ENCODE peak calls at places on chromosomes 3 and 15, in nine cellular contexts. G, T, O, J, U, S, P, H and Y are unnamed samples.

GRCh38 chr3:107690522-107691138 is 167.9 kb downstream of the BBX start:
- DNase-seq in G (no peak), T (no peak), O (no peak), J (no peak), U (no peak), S (peak; percentile 56), P (no peak), H (no peak), Y (no peak)

GRCh38 chr15:60580650-60581415 is 101.9 kb upstream of the ICE2 start:
- DNase-seq in G (no peak), T (no peak), O (no peak), J (no peak), U (no peak), S (no peak), P (no peak), H (no peak), Y (no peak)

GRCh38 chr3:67653425-67654098 is 850 bp downstream of the SUCLG2 start:
- DNase-seq in G (no peak), T (no peak), O (no peak), J (no peak), U (no peak), S (no peak), P (no peak), H (no peak), Y (no peak)

GRCh38 chr3:119240101-119240581 is 537 bp downstream of the B4GALT4 start:
- DNase-seq in G (no peak), T (peak; percentile 36), O (no peak), J (peak; percentile 79), U (no peak), S (no peak), P (no peak), H (no peak), Y (no peak)

GRCh38 chr3:14366233-14366632 is 36.2 kb upstream of the SLC6A6 start:
- DNase-seq in G (no peak), T (no peak), O (no peak), J (no peak), U (no peak), S (no peak), P (no peak), H (no peak), Y (no peak)

GRCh38 chr3:110384601-110385000 is 687.0 kb upstream of the NECTIN3 start:
- DNase-seq in G (no peak), T (no peak), O (no peak), J (no peak), U (peak; percentile 50), S (peak; percentile 36), P (no peak), H (no peak), Y (no peak)

GRCh38 chr3:45988804-45989203 is 6.8 kb downstream of the FYCO1 start:
- DNase-seq in G (no peak), T (no peak), O (no peak), J (no peak), U (peak; percentile 48), S (peak; percentile 38), P (no peak), H (no peak), Y (no peak)

GRCh38 chr3:37945803-37946530 is 44.6 kb upstream of the VILL start:
- DNase-seq in G (no peak), T (no peak), O (no peak), J (no peak), U (peak; percentile 44), S (no peak), P (no peak), H (no peak), Y (no peak)

GRCh38 chr3:31275583-31275982 is 257.1 kb upstream of the STT3B start:
- DNase-seq in G (no peak), T (no peak), O (no peak), J (no peak), U (no peak), S (no peak), P (no peak), H (no peak), Y (no peak)

GRCh38 chr15:65576669-65577068 is 34.3 kb downstream of the INTS14 start:
- DNase-seq in G (no peak), T (no peak), O (no peak), J (no peak), U (peak; percentile 27), S (no peak), P (no peak), H (no peak), Y (no peak)

GRCh38 chr3:108744762-108745161 is 12.4 kb downstream of the RETNLB start:
- DNase-seq in G (no peak), T (no peak), O (no peak), J (no peak), U (no peak), S (no peak), P (no peak), H (no peak), Y (no peak)

GRCh38 chr3:69085543-69086132 is 901 bp downstream of the ARL6IP5 start:
- DNase-seq in G (no peak), T (no peak), O (no peak), J (peak; percentile 73), U (no peak), S (no peak), P (no peak), H (peak; percentile 50), Y (no peak)

GRCh38 chr3:177199206-177199765 is 2.0 kb upstream of the TBL1XR1 start:
- DNase-seq in G (no peak), T (no peak), O (no peak), J (no peak), U (no peak), S (no peak), P (no peak), H (no peak), Y (no peak)

GRCh38 chr3:8887435-8888295 is 75.6 kb downstream of the RAD18 start:
- DNase-seq in G (no peak), T (no peak), O (no peak), J (no peak), U (no peak), S (no peak), P (no peak), H (no peak), Y (no peak)

GRCh38 chr3:60514866-60515265 is 736.4 kb downstream of the FHIT start:
- DNase-seq in G (no peak), T (no peak), O (no peak), J (no peak), U (no peak), S (no peak), P (no peak), H (no peak), Y (no peak)

GRCh38 chr3:97949110-97949485 is 23.1 kb downstream of the RIOX2 start:
- DNase-seq in G (no peak), T (no peak), O (no peak), J (no peak), U (no peak), S (no peak), P (no peak), H (no peak), Y (no peak)

GRCh38 chr3:57060089-57060829 is at the start of gene SPATA12:
- DNase-seq in G (peak; percentile 91), T (peak; percentile 20), O (peak; percentile 11), J (peak; percentile 92), U (peak; percentile 37), S (peak; percentile 68), P (peak; percentile 13), H (peak; percentile 33), Y (no peak)

GRCh38 chr3:46503194-46503924 is 5.6 kb downstream of the RTP3 start:
- DNase-seq in G (no peak), T (no peak), O (no peak), J (no peak), U (no peak), S (no peak), P (no peak), H (no peak), Y (no peak)

GRCh38 chr15:67691450-67691849 is 133.9 kb upstream of the SKOR1 start:
- DNase-seq in G (no peak), T (no peak), O (no peak), J (no peak), U (no peak), S (no peak), P (no peak), H (no peak), Y (no peak)